ENCODE peak calls at places on chromosome 3, in six cellular contexts. J is brain microvascular endothelial cell, W is breast epithelium, G is thoracic aorta, U is foreskin fibroblast, S is fibroblast of pulmonary artery. R is an unnamed sample.

GRCh38 chr3:20849975-20850374 is 664.0 kb upstream of the SGO1 start:
- DNase-seq in J (no peak), W (no peak), G (no peak), U (no peak), S (no peak), R (no peak)

GRCh38 chr3:71130516-71131384 is 452.8 kb downstream of the FOXP1 start:
- DNase-seq in J (peak; percentile 83), W (no peak), G (no peak), U (peak; percentile 60), S (peak; percentile 87), R (peak; percentile 90)

GRCh38 chr3:69326821-69327433 is 59.0 kb downstream of the FRMD4B start:
- DNase-seq in J (no peak), W (no peak), G (no peak), U (no peak), S (no peak), R (no peak)

GRCh38 chr3:75294124-75294523 is 370.0 kb upstream of the FRG2C start:
- DNase-seq in J (peak; percentile 43), W (no peak), G (no peak), U (peak; percentile 9), S (peak; percentile 10), R (peak; percentile 18)

GRCh38 chr3:58144478-58145142 is 66.2 kb downstream of the DNASE1L3 start:
- DNase-seq in J (no peak), W (no peak), G (no peak), U (no peak), S (no peak), R (no peak)

GRCh38 chr3:177827517-177828249 is 630.4 kb upstream of the TBL1XR1 start:
- DNase-seq in J (peak; percentile 73), W (no peak), G (no peak), U (peak; percentile 70), S (peak; percentile 88), R (peak; percentile 90)

GRCh38 chr3:187150599-187150998 is 11.3 kb upstream of the RPL39L start:
- DNase-seq in J (no peak), W (no peak), G (no peak), U (no peak), S (no peak), R (no peak)

GRCh38 chr3:178002113-178002512 is 534.1 kb upstream of the KCNMB2 start:
- DNase-seq in J (no peak), W (no peak), G (no peak), U (no peak), S (no peak), R (no peak)

GRCh38 chr3:107392549-107393165 is 15.4 kb downstream of the CCDC54 start:
- DNase-seq in J (peak; percentile 20), W (no peak), G (no peak), U (peak; percentile 56), S (peak; percentile 46), R (peak; percentile 54)

GRCh38 chr3:150887031-150887430 is 18.2 kb downstream of the MINDY4B start:
- DNase-seq in J (no peak), W (no peak), G (no peak), U (peak; percentile 3), S (peak; percentile 65), R (no peak)

GRCh38 chr3:12895391-12896205 is 54.2 kb upstream of the RPL32 start:
- DNase-seq in J (no peak), W (no peak), G (no peak), U (no peak), S (no peak), R (no peak)

GRCh38 chr3:142981901-142982773 is 18.7 kb upstream of the PAQR9 start:
- DNase-seq in J (no peak), W (no peak), G (no peak), U (no peak), S (no peak), R (no peak)
- TF ChIP-seq CTCF in J (no peak), W (no peak), G (no peak), U (no peak), S (no peak), R (no peak)

GRCh38 chr3:127915937-127916480 is 977 bp downstream of the KBTBD12 start:
- DNase-seq in J (no peak), W (no peak), G (no peak), U (no peak), S (no peak), R (no peak)
- H3K4me3 ChIP-seq in J (no peak overlapping the region), W (no peak overlapping the region), G (peak overlapping the region; percentile 86), U (no peak overlapping the region), S (no peak overlapping the region), R (no peak overlapping the region)

DNA sequence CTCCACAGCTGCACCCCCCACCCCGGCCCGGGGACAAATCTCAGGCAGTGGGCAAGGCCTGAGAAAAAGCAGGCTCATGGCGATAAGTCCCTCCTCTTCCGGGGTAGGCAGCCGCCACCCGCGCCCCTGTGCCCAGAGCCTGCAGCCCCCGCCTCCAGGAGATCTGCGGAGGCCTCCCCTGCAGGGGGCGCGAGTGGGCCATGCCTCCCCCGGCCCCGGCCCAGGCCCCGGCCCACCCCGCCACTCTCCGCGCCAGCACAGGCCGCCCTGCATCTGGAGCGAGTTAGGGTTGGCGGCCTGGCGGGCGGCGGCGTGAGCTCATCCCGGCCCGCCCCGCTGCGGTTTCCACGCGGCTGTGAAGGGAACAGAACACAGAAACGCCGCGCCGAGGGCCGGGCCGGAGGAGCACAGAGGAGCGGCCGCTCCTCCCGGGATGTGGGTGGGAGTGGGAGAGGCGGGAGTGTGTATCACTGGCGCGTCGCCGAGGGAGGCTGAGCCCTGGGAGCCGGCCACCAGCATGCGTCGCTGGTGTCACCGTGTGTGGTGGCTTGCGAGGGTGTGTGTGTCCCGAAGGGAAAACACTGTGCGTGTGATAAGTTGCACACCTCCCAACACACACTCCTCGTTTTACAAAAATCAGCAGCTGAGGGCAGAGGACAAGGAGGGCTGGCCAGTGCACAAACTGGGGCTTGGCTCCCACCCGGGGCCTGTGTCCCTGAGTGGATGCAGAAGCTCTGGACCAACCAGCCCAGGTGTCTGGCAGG is 17.2 kb downstream of the MYL3 start:
- DNase-seq in J (peak; percentile 40), W (peak; percentile 66), G (peak; percentile 33), U (peak; percentile 66), S (peak; percentile 42), R (peak; percentile 81)
- TF ChIP-seq CTCF in J (peak; percentile 39), W (peak; percentile 35), G (peak; percentile 62), U (no peak), S (no peak), R (peak; percentile 47)

GRCh38 chr3:111980716-111981456 is 2.1 kb downstream of the ABHD10 start:
- DNase-seq in J (no peak), W (no peak), G (no peak), U (no peak), S (no peak), R (no peak)

GRCh38 chr3:111979689-111980025 is 831 bp downstream of the ABHD10 start:
- DNase-seq in J (no peak), W (no peak), G (no peak), U (no peak), S (no peak), R (no peak)

GRCh38 chr3:111978833-111979688 is at the start of gene ABHD10:
- DNase-seq in J (peak; percentile 96), W (peak; percentile 92), G (peak; percentile 77), U (peak; percentile 97), S (peak; percentile 99), R (peak; percentile 98)

GRCh38 chr3:111978493-111978832 is 363 bp upstream of the ABHD10 start:
- DNase-seq in J (no peak), W (no peak), G (no peak), U (no peak), S (no peak), R (no peak)

GRCh38 chr3:111981457-111981763 is 2.6 kb downstream of the ABHD10 start:
- DNase-seq in J (no peak), W (no peak), G (no peak), U (no peak), S (no peak), R (no peak)
- H3K4me3 ChIP-seq in J (no peak overlapping the region), W (no peak overlapping the region), G (no peak overlapping the region), U (no peak overlapping the region), S (no peak overlapping the region), R (no peak overlapping the region)

GRCh38 chr3:10744098-10744465 is 71.9 kb upstream of the SLC6A11 start:
- DNase-seq in J (no peak), W (no peak), G (no peak), U (no peak), S (no peak), R (no peak)
- TF ChIP-seq CTCF in J (peak; percentile 20), W (no peak), G (no peak), U (no peak), S (no peak), R (peak; percentile 18)

GRCh38 chr3:138898301-138898700 is 48.6 kb downstream of the FOXL2 start:
- DNase-seq in J (peak; percentile 3), W (no peak), G (no peak), U (peak; percentile 28), S (peak; percentile 71), R (peak; percentile 70)
- H3K4me3 ChIP-seq in J (no peak overlapping the region), W (no peak overlapping the region), G (no peak overlapping the region), U (no peak overlapping the region), S (no peak overlapping the region), R (no peak overlapping the region)

DNA sequence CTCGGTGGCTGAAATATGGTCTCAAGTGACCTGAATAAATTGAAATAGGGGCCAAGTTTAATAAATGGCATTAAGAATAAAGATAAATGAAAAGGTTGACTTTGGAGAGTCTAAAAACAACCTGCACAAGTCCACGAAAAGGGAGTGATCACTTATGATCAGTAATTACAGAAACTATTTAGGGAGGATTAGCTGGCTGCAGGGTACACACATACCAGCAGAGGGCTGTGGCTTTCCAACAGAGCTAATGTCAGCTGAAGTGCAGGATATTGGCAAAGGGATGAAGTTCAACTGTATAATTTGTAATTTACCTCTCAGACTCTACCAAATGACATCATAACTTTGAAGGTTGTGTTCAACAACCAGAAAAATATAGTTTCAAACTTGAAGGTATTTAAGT is 86.8 kb downstream of the SYNPR start:
- DNase-seq in J (no peak), W (no peak), G (no peak), U (no peak), S (no peak), R (no peak)
- TF ChIP-seq CTCF in J (peak; percentile 69), W (no peak), G (no peak), U (no peak), S (peak; percentile 14), R (peak; percentile 38)

R was measured in astrocyte of the spinal cord.